ENCODE peak calls at places on chromosomes 1 and 21, in ten cellular contexts. N is prostate gland, C is stomach, R is HCT116, F is upper lobe of left lung, Z is breast epithelium, S is K562, D is transverse colon, V is endothelial cell of umbilical vein, P is spleen. X is an unnamed sample.

GRCh38 chr1:117573386-117574040 is 32.3 kb upstream of the TENT5C start:
- DNase-seq in N (no peak), C (no peak), R (no peak), F (no peak), Z (no peak), S (no peak), D (peak; percentile 8), V (no peak), P (no peak), X (no peak)

GRCh38 chr1:9873992-9874391 is 36.1 kb downstream of the CTNNBIP1 start:
- DNase-seq in N (no peak), C (no peak), R (no peak), F (no peak), Z (no peak), S (no peak), D (no peak), V (no peak), P (no peak), X (no peak)

GRCh38 chr1:31701137-31701736 is 2.6 kb downstream of the COL16A1 start:
- DNase-seq in N (peak; percentile 72), C (peak; percentile 77), R (no peak), F (peak; percentile 47), Z (peak; percentile 97), S (peak; percentile 83), D (peak; percentile 80), V (peak; percentile 36), P (no peak), X (peak; percentile 99)

GRCh38 chr1:216034506-216034905 is 388.7 kb downstream of the USH2A start:
- DNase-seq in N (no peak), C (no peak), R (no peak), F (no peak), Z (no peak), S (no peak), D (no peak), V (no peak), P (no peak), X (no peak)

GRCh38 chr1:44296067-44296466 is 59.0 kb downstream of the ERI3 start:
- DNase-seq in N (no peak), C (no peak), R (no peak), F (no peak), Z (no peak), S (no peak), D (no peak), V (no peak), P (no peak), X (peak; percentile 56)

GRCh38 chr1:188237573-188238353 is 1409.0 kb downstream of the PLA2G4A start:
- DNase-seq in N (no peak), C (no peak), R (peak; percentile 45), F (no peak), Z (no peak), S (no peak), D (no peak), V (peak; percentile 79), P (no peak), X (no peak)

GRCh38 chr1:207925210-207925609 is 14.3 kb upstream of the CD34 start:
- DNase-seq in N (peak; percentile 53), C (peak; percentile 31), R (no peak), F (no peak), Z (peak; percentile 82), S (no peak), D (no peak), V (peak; percentile 88), P (no peak), X (peak; percentile 78)

GRCh38 chr1:219399446-219399845 is 213.5 kb downstream of the ZC3H11B start:
- DNase-seq in N (no peak), C (no peak), R (no peak), F (no peak), Z (no peak), S (no peak), D (no peak), V (no peak), P (no peak), X (no peak)

GRCh38 chr1:239898067-239898730 is 193.5 kb upstream of the FMN2 start:
- DNase-seq in N (peak; percentile 81), C (peak; percentile 86), R (peak; percentile 24), F (peak; percentile 83), Z (peak; percentile 55), S (peak; percentile 75), D (peak; percentile 78), V (peak; percentile 51), P (peak; percentile 88), X (peak; percentile 91)

GRCh38 chr1:29236993-29237905 is 927 bp downstream of the PTPRU start:
- DNase-seq in N (peak; percentile 32), C (peak; percentile 44), R (no peak), F (peak; percentile 45), Z (peak; percentile 53), S (no peak), D (peak; percentile 18), V (peak; percentile 31), P (peak; percentile 84), X (peak; percentile 80)

GRCh38 chr21:44999428-44999971 is 59.7 kb downstream of the SLX9 start:
- DNase-seq in N (no peak), C (no peak), R (no peak), F (no peak), Z (no peak), S (no peak), D (no peak), V (no peak), P (peak; percentile 68), X (peak; percentile 57)

GRCh38 chr1:205547932-205548827 is 43.7 kb downstream of the CDK18 start:
- DNase-seq in N (no peak), C (peak; percentile 21), R (no peak), F (no peak), Z (peak; percentile 14), S (no peak), D (peak; percentile 7), V (no peak), P (no peak), X (peak; percentile 39)

GRCh38 chr21:37642493-37642892 is 273.8 kb downstream of the KCNJ6 start:
- DNase-seq in N (peak; percentile 24), C (no peak), R (peak; percentile 24), F (no peak), Z (no peak), S (peak; percentile 74), D (no peak), V (no peak), P (no peak), X (no peak)

DNA sequence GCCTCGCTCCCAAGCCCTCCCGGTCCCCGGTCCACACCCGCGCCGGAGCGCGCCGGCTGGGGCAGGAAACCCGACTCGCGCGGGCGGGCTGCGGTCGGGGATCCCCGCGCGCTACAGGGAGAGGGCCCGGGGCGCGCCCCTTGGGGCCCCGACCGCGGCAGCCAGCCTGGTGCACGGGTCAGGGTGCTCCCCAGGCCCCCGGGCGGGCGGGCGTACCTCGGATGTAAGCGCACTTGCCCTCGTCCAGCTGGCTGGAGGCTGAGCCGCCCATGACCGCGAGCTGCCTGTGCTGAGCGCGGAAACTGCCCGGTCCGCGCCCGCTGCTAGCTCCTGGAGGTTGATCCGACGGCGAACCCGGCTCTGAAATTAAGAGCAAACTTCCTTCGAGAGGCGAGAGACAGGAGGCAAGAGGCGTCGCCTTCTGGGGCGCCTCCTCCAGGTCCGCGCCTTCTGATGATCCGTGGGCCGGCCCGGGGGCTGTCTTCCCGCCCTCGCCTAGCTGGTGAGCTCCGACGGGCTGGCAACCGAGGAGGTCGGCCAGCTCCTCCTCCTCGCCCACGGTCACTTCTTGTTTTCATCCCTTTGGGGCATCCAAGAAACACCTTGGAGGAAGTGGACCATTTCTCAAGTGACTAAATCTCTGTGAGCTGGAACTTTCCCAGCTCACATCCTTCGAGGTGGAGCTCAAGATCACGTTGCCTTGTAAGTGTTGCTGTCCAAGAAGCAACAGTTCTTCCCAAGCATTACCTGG is at the start of gene NIBAN1:
- DNase-seq in N (peak; percentile 59), C (peak; percentile 73), R (peak; percentile 15), F (peak; percentile 80), Z (peak; percentile 79), S (peak; percentile 78), D (peak; percentile 76), V (peak; percentile 20), P (peak; percentile 93), X (peak; percentile 92)
- TF ChIP-seq POLR2AphosphoS5 in N (peak; percentile 52), C (peak; percentile 81), R (peak; percentile 72), F (peak; percentile 19), Z (peak; percentile 53), S (peak; percentile 55), D (peak; percentile 84), V (no peak), P (peak; percentile 72), X (peak; percentile 85)

GRCh38 chr1:34785875-34786470 is 5.0 kb downstream of the GJB3 start:
- DNase-seq in N (no peak), C (no peak), R (no peak), F (no peak), Z (no peak), S (no peak), D (no peak), V (no peak), P (no peak), X (peak; percentile 17)
- H3K27ac ChIP-seq in N (no peak overlapping the region), C (no peak overlapping the region), R (no peak overlapping the region), F (no peak overlapping the region), Z (no peak overlapping the region), S (no peak overlapping the region), D (no peak overlapping the region), V (no peak overlapping the region), P (no peak overlapping the region), X (no peak overlapping the region)

DNA sequence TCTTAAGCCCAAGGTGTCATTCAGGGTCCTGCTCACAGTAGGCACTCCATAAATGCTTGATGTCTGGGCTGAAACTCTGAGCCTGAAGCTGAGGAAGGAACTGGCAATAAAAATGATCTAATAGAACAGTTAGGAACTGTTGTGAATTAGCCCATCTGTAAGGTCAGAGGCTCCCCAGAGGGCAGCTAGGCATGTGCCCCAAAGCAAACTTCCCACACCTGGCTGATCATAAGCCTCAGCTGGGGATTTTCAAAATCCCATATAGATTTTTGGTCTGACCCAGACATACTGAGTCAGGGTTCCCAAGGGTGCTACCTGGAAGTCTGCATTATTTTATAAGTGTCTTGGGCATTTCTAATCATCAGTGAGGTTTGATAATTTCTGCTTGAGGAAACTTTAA is 309.4 kb upstream of the PROX1 start:
- DNase-seq in N (no peak), C (no peak), R (no peak), F (no peak), Z (no peak), S (no peak), D (no peak), V (no peak), P (no peak), X (no peak)
- TF ChIP-seq POLR2A in N (no peak), C (no peak), R (no peak), F (no peak), Z (no peak), S (no peak), D (no peak), V (no peak), P (no peak), X (no peak)

DNA sequence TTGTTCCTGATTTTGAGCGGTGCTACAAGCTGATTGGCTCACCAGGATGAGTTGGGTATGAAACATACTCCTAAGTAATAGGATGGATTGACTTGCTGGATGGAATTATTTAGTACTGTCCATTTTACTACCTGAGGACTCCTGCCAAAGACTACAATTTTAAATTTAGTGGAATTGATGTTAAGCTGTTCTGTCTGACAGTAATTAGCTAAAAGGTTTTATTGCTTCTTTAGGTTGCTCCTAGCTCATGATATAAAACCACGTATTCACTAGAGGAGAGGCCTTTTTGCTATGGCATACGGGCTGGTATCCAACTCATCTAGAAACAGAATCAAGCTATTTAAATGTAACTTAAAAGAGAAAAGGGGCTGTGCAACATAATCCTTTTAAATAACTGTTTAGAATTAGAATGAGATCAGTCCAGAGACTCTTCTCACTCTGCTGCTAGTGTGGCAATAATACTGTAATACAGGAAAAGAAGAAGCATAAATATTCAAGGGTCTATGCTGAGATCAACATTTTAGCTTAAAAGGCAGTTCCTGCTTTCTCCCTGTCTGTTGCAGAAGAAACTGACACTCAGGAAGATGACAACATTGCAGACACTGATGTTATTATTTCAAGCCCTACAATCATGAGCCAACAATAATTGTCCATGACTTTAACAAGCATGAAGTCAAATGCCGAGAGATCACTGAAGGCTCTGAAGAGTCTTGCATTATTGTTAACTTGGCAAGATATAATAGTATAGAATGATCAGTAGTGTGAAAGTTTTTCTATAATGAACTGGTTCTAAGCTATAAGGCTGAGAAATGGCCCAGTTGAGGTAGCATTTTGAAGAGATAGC is 258.7 kb upstream of the ADGRL4 start:
- DNase-seq in N (no peak), C (no peak), R (no peak), F (no peak), Z (no peak), S (no peak), D (no peak), V (no peak), P (no peak), X (no peak)
- TF ChIP-seq POLR2AphosphoS5 in N (no peak), C (no peak), R (no peak), F (no peak), Z (no peak), S (no peak), D (no peak), V (no peak), P (no peak), X (no peak)